ENCODE peak calls at places on chromosome 13, in eight cellular contexts. B is neural crest cell; H is activated naive CD4-positive, alpha-beta T cell treated with anti-CD3 and anti-CD28 coated beads for 36 hours; A is T-helper 2 cell; W is GM20000; T is PC-3; L is NCI-H774; F is Kasumi-1. G is an unnamed sample.

GRCh38 chr13:35889560-35889959 is 241.6 kb downstream of the DCLK1 start:
- DNase-seq in A (no peak), H (no peak), W (no peak), F (no peak), T (peak), L (no peak), B (no peak), G (no peak)

GRCh38 chr13:97953376-97953970 is at the start of gene IPO5:
- DNase-seq in A (no peak), W (no peak), L (no peak), B (no peak), T (no peak), H (no peak), F (no peak), G (no peak)

GRCh38 chr13:99659234-99659633 is 158.0 kb downstream of the TM9SF2 start:
- DNase-seq in B (no peak), L (peak), T (no peak), W (no peak), A (no peak), H (no peak), F (no peak), G (no peak)

GRCh38 chr13:102191951-102192461 is 209.8 kb downstream of the FGF14 start:
- DNase-seq in W (no peak), F (no peak), T (peak), B (no peak), L (no peak), H (no peak), A (no peak), G (no peak)

GRCh38 chr13:88937381-88937780 is 1266.2 kb downstream of the SLITRK5 start:
- DNase-seq in T (no peak), A (no peak), B (no peak), L (no peak), W (no peak), H (no peak), F (no peak), G (no peak)

GRCh38 chr13:67228031-67228430 is 2.1 kb downstream of the PCDH9 start:
- DNase-seq in F (no peak), B (no peak), L (no peak), H (no peak), T (no peak), W (no peak), A (no peak), G (no peak)

GRCh38 chr13:106533101-106533939 is 2.1 kb downstream of the EFNB2 start:
- DNase-seq in B (peak), H (peak), L (peak), A (no peak), F (peak), W (peak), T (peak), G (no peak)

GRCh38 chr13:87314822-87315221 is 356.3 kb upstream of the SLITRK5 start:
- DNase-seq in T (no peak), W (no peak), A (no peak), F (no peak), H (no peak), B (no peak), L (no peak), G (no peak)

GRCh38 chr13:34025746-34026145 is 207.8 kb downstream of the RFC3 start:
- DNase-seq in B (no peak), A (no peak), L (no peak), T (peak), H (no peak), F (no peak), W (no peak), G (no peak)

GRCh38 chr13:98677398-98677797 is 75.1 kb downstream of the SLC15A1 start:
- DNase-seq in A (no peak), L (no peak), W (no peak), F (no peak), T (no peak), H (no peak), B (no peak), G (no peak)

GRCh38 chr13:68749801-68750200 is 1357.8 kb upstream of the ATXN8OS start:
- DNase-seq in F (no peak), T (peak), A (no peak), H (no peak), B (no peak), W (no peak), L (no peak), G (no peak)

GRCh38 chr13:36353001-36353400 is 6.8 kb upstream of the SPART start:
- DNase-seq in A (no peak), L (no peak), W (no peak), H (no peak), B (no peak), F (no peak), T (no peak), G (no peak)

GRCh38 chr13:112348642-112349345 is 27.4 kb upstream of the SPACA7 start:
- DNase-seq in L (no peak), B (no peak), T (no peak), A (no peak), W (no peak), H (no peak), F (no peak), G (no peak)

GRCh38 chr13:44236370-44236769 is 137.3 kb upstream of the SERP2 start:
- DNase-seq in F (no peak), T (no peak), L (no peak), W (no peak), B (no peak), H (no peak), A (no peak), G (no peak)

GRCh38 chr13:49627831-49628652 is at the start of gene ARL11:
- DNase-seq in B (no peak), W (peak), A (peak), L (no peak), F (peak), T (no peak), H (peak), G (peak)

GRCh38 chr13:34065915-34066314 is 248.0 kb downstream of the RFC3 start:
- DNase-seq in H (no peak), T (peak), F (no peak), W (no peak), A (no peak), L (no peak), B (no peak), G (no peak)

GRCh38 chr13:33279898-33280549 is 5.5 kb downstream of the STARD13 start:
- DNase-seq in B (no peak), A (no peak), F (no peak), T (peak), W (no peak), H (no peak), L (no peak), G (no peak)

GRCh38 chr13:38657191-38657590 is 29.7 kb upstream of the FREM2 start:
- DNase-seq in A (no peak), F (no peak), L (no peak), B (no peak), T (peak), W (no peak), H (no peak), G (no peak)

GRCh38 chr13:27980280-27980998 is 8.1 kb downstream of the URAD start:
- DNase-seq in T (no peak), B (no peak), A (no peak), F (no peak), H (no peak), L (no peak), W (peak), G (no peak)

GRCh38 chr13:113758651-113759524 is at the start of gene TMEM255B:
- DNase-seq in H (peak), W (peak), B (peak), T (peak), L (peak), A (peak), F (peak), G (peak)

GRCh38 chr13:113309481-113309880 is 12.4 kb downstream of the LAMP1 start:
- DNase-seq in F (no peak), T (no peak), H (no peak), A (no peak), W (no peak), L (no peak), B (no peak), G (no peak)

GRCh38 chr13:56351041-56351440 is 789.7 kb upstream of the PRR20A start:
- DNase-seq in L (no peak), W (no peak), A (no peak), F (no peak), T (peak), H (no peak), B (no peak), G (no peak)